ENCODE peak calls at places on chromosomes 11 and 22, in eight cellular contexts. G is aorta; O is stomach; J is EL; H is stimulated activated CD8-positive, alpha-beta memory T cell treated with anti-CD3 and anti-CD28 coated beads, Interleukin-4, amount 100 ng/mL, for 4 hours; Q is effector memory CD4-positive, alpha-beta T cell; I is NT2/D1; S is neural progenitor cell. R is an unnamed sample.

GRCh38 chr11:3104051-3104714 is 47.0 kb upstream of the CARS1 start:
- DNase-seq in Q (no peak), S (no peak), O (peak), I (no peak), G (peak), H (no peak), J (no peak), R (no peak)

GRCh38 chr11:120547301-120547700 is 35.8 kb downstream of the GRIK4 start:
- DNase-seq in G (no peak), S (no peak), Q (no peak), J (peak), O (no peak), H (no peak), I (no peak), R (no peak)

GRCh38 chr11:5550440-5551095 is 2.2 kb upstream of the OR52H1 start:
- DNase-seq in Q (no peak), G (no peak), S (no peak), O (no peak), J (peak), H (no peak), I (no peak), R (no peak)

GRCh38 chr11:130141561-130142341 is 17.8 kb upstream of the ST14 start:
- DNase-seq in I (no peak), Q (no peak), O (no peak), J (no peak), G (no peak), H (no peak), S (no peak), R (no peak)

GRCh38 chr11:34331736-34332135 is 26.1 kb downstream of the ABTB2 start:
- DNase-seq in S (no peak), G (no peak), J (peak), I (no peak), O (no peak), Q (no peak), H (no peak), R (no peak)

GRCh38 chr11:46529086-46529905 is 64.5 kb downstream of the AMBRA1 start:
- DNase-seq in O (peak), Q (peak), H (peak), G (no peak), J (peak), I (peak), S (peak), R (peak)

GRCh38 chr22:41885576-41885975 is 29.3 kb downstream of the SHISA8 start:
- DNase-seq in G (no peak), O (no peak), Q (no peak), S (no peak), I (no peak), J (no peak), H (no peak), R (no peak)

GRCh38 chr11:12100886-12101285 is 9.5 kb upstream of the MICAL2 start:
- DNase-seq in I (no peak), H (no peak), G (no peak), Q (no peak), J (no peak), S (no peak), O (no peak), R (no peak)

GRCh38 chr22:48918585-48919186 is 909.0 kb downstream of the BRD1 start:
- DNase-seq in S (peak), O (peak), J (no peak), H (no peak), Q (no peak), G (peak), I (no peak), R (no peak)

GRCh38 chr11:468493-468892 is 18.4 kb downstream of the PTDSS2 start:
- DNase-seq in Q (no peak), G (no peak), H (no peak), S (no peak), J (no peak), O (no peak), I (no peak), R (no peak)

GRCh38 chr11:64447717-64448598 is 89.0 kb downstream of the RPS6KA4 start:
- DNase-seq in O (peak), J (peak), S (no peak), Q (no peak), I (no peak), H (no peak), G (peak), R (peak)

GRCh38 chr22:50456466-50457234 is 18.2 kb downstream of the SBF1 start:
- DNase-seq in J (no peak), G (no peak), H (no peak), O (no peak), S (peak), I (no peak), Q (no peak), R (no peak)

GRCh38 chr11:27718853-27719574 is 18.8 kb upstream of the BDNF start:
- DNase-seq in S (peak), Q (no peak), H (no peak), J (peak), G (peak), I (peak), O (no peak), R (no peak)

GRCh38 chr11:57283231-57283990 is 41.3 kb downstream of the TNKS1BP1 start:
- DNase-seq in S (no peak), J (no peak), G (no peak), H (no peak), I (peak), Q (no peak), O (no peak), R (peak)

GRCh38 chr11:128767518-128767917 is 73.6 kb downstream of the FLI1 start:
- DNase-seq in O (no peak), G (no peak), I (no peak), J (peak), S (no peak), H (no peak), Q (no peak), R (no peak)

GRCh38 chr11:19816040-19816439 is 103.4 kb downstream of the NAV2 start:
- DNase-seq in J (peak), I (no peak), Q (no peak), S (no peak), H (no peak), G (peak), O (no peak), R (no peak)

GRCh38 chr22:46439576-46440465 is 97.6 kb downstream of the CELSR1 start:
- DNase-seq in O (peak), S (no peak), I (no peak), H (no peak), J (no peak), G (no peak), Q (no peak), R (no peak)

GRCh38 chr11:62898027-62898426 is 17.3 kb downstream of the SLC3A2 start:
- DNase-seq in S (no peak), I (no peak), G (no peak), O (no peak), H (no peak), Q (no peak), J (no peak), R (no peak)